ENCODE peak calls at places on chromosomes 5 and 9, in five cellular contexts. One of them, this sample, is unnamed.

GRCh38 chr5:56516936-56517521 is 283.9 kb upstream of the ANKRD55 start:
- DNase-seq in fibroblast of the aortic adventitia: no peak
- DNase-seq in activated T-helper 1 cell treated with Interleukin-2 at 50 U/mL for 16 hours: no peak
- DNase-seq in NCI-H2171 treated with DMSO at 0.1 percent for 48 hours: peak; percentile 62
- DNase-seq in AG09309: no peak
- DNase-seq in this sample: no peak

GRCh38 chr5:169494383-169495251 is 89.0 kb upstream of the SPDL1 start:
- DNase-seq in fibroblast of the aortic adventitia: peak; percentile 25
- DNase-seq in NCI-H2171 treated with DMSO at 0.1 percent for 48 hours: no peak
- DNase-seq in activated T-helper 1 cell treated with Interleukin-2 at 50 U/mL for 16 hours: no peak
- DNase-seq in AG09309: no peak
- DNase-seq in this sample: no peak

GRCh38 chr5:821504-821903 is 29.3 kb downstream of the ZDHHC11 start:
- DNase-seq in activated T-helper 1 cell treated with Interleukin-2 at 50 U/mL for 16 hours: no peak
- DNase-seq in NCI-H2171 treated with DMSO at 0.1 percent for 48 hours: peak; percentile 24
- DNase-seq in AG09309: no peak
- DNase-seq in fibroblast of the aortic adventitia: no peak
- DNase-seq in this sample: no peak

GRCh38 chr9:33125871-33126822 is 41.0 kb downstream of the B4GALT1 start:
- DNase-seq in NCI-H2171 treated with DMSO at 0.1 percent for 48 hours: no peak
- DNase-seq in fibroblast of the aortic adventitia: peak; percentile 63
- DNase-seq in activated T-helper 1 cell treated with Interleukin-2 at 50 U/mL for 16 hours: no peak
- DNase-seq in AG09309: no peak
- DNase-seq in this sample: no peak

GRCh38 chr9:76404401-76404800 is 10.2 kb upstream of the RFK start:
- DNase-seq in activated T-helper 1 cell treated with Interleukin-2 at 50 U/mL for 16 hours: no peak
- DNase-seq in NCI-H2171 treated with DMSO at 0.1 percent for 48 hours: no peak
- DNase-seq in AG09309: no peak
- DNase-seq in fibroblast of the aortic adventitia: no peak
- DNase-seq in this sample: no peak

GRCh38 chr9:122446819-122447484 is 30.8 kb downstream of the OR1J1 start:
- DNase-seq in AG09309: no peak
- DNase-seq in NCI-H2171 treated with DMSO at 0.1 percent for 48 hours: no peak
- DNase-seq in fibroblast of the aortic adventitia: peak; percentile 98
- DNase-seq in activated T-helper 1 cell treated with Interleukin-2 at 50 U/mL for 16 hours: no peak
- DNase-seq in this sample: no peak

GRCh38 chr9:133649194-133649593 is 13.0 kb downstream of the DBH start:
- DNase-seq in AG09309: no peak
- DNase-seq in fibroblast of the aortic adventitia: no peak
- DNase-seq in NCI-H2171 treated with DMSO at 0.1 percent for 48 hours: no peak
- DNase-seq in activated T-helper 1 cell treated with Interleukin-2 at 50 U/mL for 16 hours: no peak
- DNase-seq in this sample: no peak

GRCh38 chr5:95984287-95984938 is 22.8 kb upstream of the ELL2 start:
- DNase-seq in fibroblast of the aortic adventitia: peak; percentile 48
- DNase-seq in AG09309: no peak
- DNase-seq in activated T-helper 1 cell treated with Interleukin-2 at 50 U/mL for 16 hours: no peak
- DNase-seq in NCI-H2171 treated with DMSO at 0.1 percent for 48 hours: no peak
- DNase-seq in this sample: no peak

GRCh38 chr5:108798866-108799265 is 51.2 kb downstream of the FER start:
- DNase-seq in fibroblast of the aortic adventitia: no peak
- DNase-seq in AG09309: no peak
- DNase-seq in NCI-H2171 treated with DMSO at 0.1 percent for 48 hours: no peak
- DNase-seq in activated T-helper 1 cell treated with Interleukin-2 at 50 U/mL for 16 hours: no peak
- DNase-seq in this sample: no peak

GRCh38 chr9:136886610-136887597 is 588 bp downstream of the TRAF2 start:
- DNase-seq in NCI-H2171 treated with DMSO at 0.1 percent for 48 hours: no peak
- DNase-seq in activated T-helper 1 cell treated with Interleukin-2 at 50 U/mL for 16 hours: no peak
- DNase-seq in fibroblast of the aortic adventitia: peak; percentile 20
- DNase-seq in AG09309: no peak
- DNase-seq in this sample: peak; percentile 71

GRCh38 chr9:16267336-16268036 is 603.0 kb downstream of the BNC2 start:
- DNase-seq in AG09309: no peak
- DNase-seq in NCI-H2171 treated with DMSO at 0.1 percent for 48 hours: no peak
- DNase-seq in activated T-helper 1 cell treated with Interleukin-2 at 50 U/mL for 16 hours: no peak
- DNase-seq in fibroblast of the aortic adventitia: peak; percentile 61
- DNase-seq in this sample: no peak

GRCh38 chr9:16106211-16106610 is 553.4 kb downstream of the CCDC171 start:
- DNase-seq in NCI-H2171 treated with DMSO at 0.1 percent for 48 hours: no peak
- DNase-seq in fibroblast of the aortic adventitia: no peak
- DNase-seq in AG09309: no peak
- DNase-seq in activated T-helper 1 cell treated with Interleukin-2 at 50 U/mL for 16 hours: no peak
- DNase-seq in this sample: no peak

GRCh38 chr5:10377081-10377480 is 23.6 kb downstream of the MARCHF6 start:
- DNase-seq in fibroblast of the aortic adventitia: no peak
- DNase-seq in AG09309: no peak
- DNase-seq in activated T-helper 1 cell treated with Interleukin-2 at 50 U/mL for 16 hours: no peak
- DNase-seq in NCI-H2171 treated with DMSO at 0.1 percent for 48 hours: no peak
- DNase-seq in this sample: no peak

GRCh38 chr5:149140197-149141002 is 893 bp upstream of the ABLIM3 start:
- DNase-seq in fibroblast of the aortic adventitia: no peak
- DNase-seq in activated T-helper 1 cell treated with Interleukin-2 at 50 U/mL for 16 hours: no peak
- DNase-seq in NCI-H2171 treated with DMSO at 0.1 percent for 48 hours: no peak
- DNase-seq in AG09309: no peak
- DNase-seq in this sample: no peak

GRCh38 chr9:20594521-20594920 is 27.8 kb downstream of the MLLT3 start:
- DNase-seq in AG09309: no peak
- DNase-seq in fibroblast of the aortic adventitia: peak; percentile 39
- DNase-seq in activated T-helper 1 cell treated with Interleukin-2 at 50 U/mL for 16 hours: no peak
- DNase-seq in NCI-H2171 treated with DMSO at 0.1 percent for 48 hours: no peak
- DNase-seq in this sample: no peak

GRCh38 chr5:68371607-68372006 is 156.1 kb downstream of the PIK3R1 start:
- DNase-seq in NCI-H2171 treated with DMSO at 0.1 percent for 48 hours: no peak
- DNase-seq in AG09309: no peak
- DNase-seq in fibroblast of the aortic adventitia: no peak
- DNase-seq in activated T-helper 1 cell treated with Interleukin-2 at 50 U/mL for 16 hours: no peak
- DNase-seq in this sample: no peak

GRCh38 chr5:124176692-124177091 is 569.7 kb downstream of the ZNF608 start:
- DNase-seq in NCI-H2171 treated with DMSO at 0.1 percent for 48 hours: peak; percentile 84
- DNase-seq in activated T-helper 1 cell treated with Interleukin-2 at 50 U/mL for 16 hours: no peak
- DNase-seq in AG09309: no peak
- DNase-seq in fibroblast of the aortic adventitia: no peak
- DNase-seq in this sample: no peak

GRCh38 chr5:14849516-14850294 is 21.9 kb downstream of the ANKH start:
- DNase-seq in fibroblast of the aortic adventitia: no peak
- DNase-seq in activated T-helper 1 cell treated with Interleukin-2 at 50 U/mL for 16 hours: no peak
- DNase-seq in AG09309: no peak
- DNase-seq in NCI-H2171 treated with DMSO at 0.1 percent for 48 hours: no peak
- DNase-seq in this sample: no peak

GRCh38 chr5:132830436-132831094 is at the start of gene SHROOM1:
- DNase-seq in NCI-H2171 treated with DMSO at 0.1 percent for 48 hours: no peak
- DNase-seq in AG09309: no peak
- DNase-seq in activated T-helper 1 cell treated with Interleukin-2 at 50 U/mL for 16 hours: no peak
- DNase-seq in fibroblast of the aortic adventitia: peak; percentile 25
- DNase-seq in this sample: no peak

GRCh38 chr9:125985998-125986655 is 239.0 kb downstream of the PBX3 start:
- DNase-seq in fibroblast of the aortic adventitia: no peak
- DNase-seq in AG09309: no peak
- DNase-seq in activated T-helper 1 cell treated with Interleukin-2 at 50 U/mL for 16 hours: no peak
- DNase-seq in NCI-H2171 treated with DMSO at 0.1 percent for 48 hours: no peak
- DNase-seq in this sample: no peak

GRCh38 chr5:171596391-171596878 is 177.0 kb downstream of the FGF18 start:
- DNase-seq in fibroblast of the aortic adventitia: peak; percentile 97
- DNase-seq in activated T-helper 1 cell treated with Interleukin-2 at 50 U/mL for 16 hours: no peak
- DNase-seq in NCI-H2171 treated with DMSO at 0.1 percent for 48 hours: no peak
- DNase-seq in AG09309: no peak
- DNase-seq in this sample: no peak

GRCh38 chr5:33756481-33756880 is 135.3 kb downstream of the ADAMTS12 start:
- DNase-seq in AG09309: no peak
- DNase-seq in fibroblast of the aortic adventitia: no peak
- DNase-seq in NCI-H2171 treated with DMSO at 0.1 percent for 48 hours: no peak
- DNase-seq in activated T-helper 1 cell treated with Interleukin-2 at 50 U/mL for 16 hours: no peak
- DNase-seq in this sample: no peak

GRCh38 chr5:37090123-37090726 is 159.0 kb downstream of the CPLANE1 start:
- DNase-seq in NCI-H2171 treated with DMSO at 0.1 percent for 48 hours: no peak
- DNase-seq in activated T-helper 1 cell treated with Interleukin-2 at 50 U/mL for 16 hours: no peak
- DNase-seq in AG09309: no peak
- DNase-seq in fibroblast of the aortic adventitia: peak; percentile 9
- DNase-seq in this sample: no peak

GRCh38 chr5:52648726-52649125 is 139.0 kb upstream of the ITGA1 start:
- DNase-seq in NCI-H2171 treated with DMSO at 0.1 percent for 48 hours: no peak
- DNase-seq in fibroblast of the aortic adventitia: no peak
- DNase-seq in AG09309: no peak
- DNase-seq in activated T-helper 1 cell treated with Interleukin-2 at 50 U/mL for 16 hours: no peak
- DNase-seq in this sample: no peak

GRCh38 chr5:117110548-117110947 is 535.9 kb upstream of the SEMA6A start:
- DNase-seq in activated T-helper 1 cell treated with Interleukin-2 at 50 U/mL for 16 hours: no peak
- DNase-seq in AG09309: no peak
- DNase-seq in NCI-H2171 treated with DMSO at 0.1 percent for 48 hours: no peak
- DNase-seq in fibroblast of the aortic adventitia: no peak
- DNase-seq in this sample: no peak

GRCh38 chr5:9361835-9362234 is 184.0 kb downstream of the SEMA5A start:
- DNase-seq in AG09309: no peak
- DNase-seq in fibroblast of the aortic adventitia: peak; percentile 51
- DNase-seq in NCI-H2171 treated with DMSO at 0.1 percent for 48 hours: peak; percentile 45
- DNase-seq in activated T-helper 1 cell treated with Interleukin-2 at 50 U/mL for 16 hours: no peak
- DNase-seq in this sample: no peak

GRCh38 chr9:94801685-94802084 is 75.2 kb downstream of the AOPEP start:
- DNase-seq in NCI-H2171 treated with DMSO at 0.1 percent for 48 hours: no peak
- DNase-seq in AG09309: no peak
- DNase-seq in activated T-helper 1 cell treated with Interleukin-2 at 50 U/mL for 16 hours: no peak
- DNase-seq in fibroblast of the aortic adventitia: peak; percentile 37
- DNase-seq in this sample: no peak

GRCh38 chr9:122346478-122347347 is 24.1 kb upstream of the PTGS1 start:
- DNase-seq in activated T-helper 1 cell treated with Interleukin-2 at 50 U/mL for 16 hours: no peak
- DNase-seq in NCI-H2171 treated with DMSO at 0.1 percent for 48 hours: no peak
- DNase-seq in AG09309: no peak
- DNase-seq in fibroblast of the aortic adventitia: no peak
- DNase-seq in this sample: peak; percentile 4

GRCh38 chr9:78893758-78894157 is 596.8 kb downstream of the PSAT1 start:
- DNase-seq in NCI-H2171 treated with DMSO at 0.1 percent for 48 hours: no peak
- DNase-seq in AG09309: no peak
- DNase-seq in activated T-helper 1 cell treated with Interleukin-2 at 50 U/mL for 16 hours: no peak
- DNase-seq in fibroblast of the aortic adventitia: no peak
- DNase-seq in this sample: no peak

GRCh38 chr5:10635861-10636350 is 72.0 kb downstream of the ANKRD33B start:
- DNase-seq in fibroblast of the aortic adventitia: no peak
- DNase-seq in NCI-H2171 treated with DMSO at 0.1 percent for 48 hours: no peak
- DNase-seq in activated T-helper 1 cell treated with Interleukin-2 at 50 U/mL for 16 hours: no peak
- DNase-seq in AG09309: no peak
- DNase-seq in this sample: no peak

GRCh38 chr5:117424559-117424958 is 849.9 kb upstream of the SEMA6A start:
- DNase-seq in fibroblast of the aortic adventitia: no peak
- DNase-seq in AG09309: no peak
- DNase-seq in activated T-helper 1 cell treated with Interleukin-2 at 50 U/mL for 16 hours: no peak
- DNase-seq in NCI-H2171 treated with DMSO at 0.1 percent for 48 hours: no peak
- DNase-seq in this sample: no peak

GRCh38 chr9:92663126-92663525 is 6.8 kb downstream of the IPPK start:
- DNase-seq in NCI-H2171 treated with DMSO at 0.1 percent for 48 hours: no peak
- DNase-seq in fibroblast of the aortic adventitia: no peak
- DNase-seq in AG09309: no peak
- DNase-seq in activated T-helper 1 cell treated with Interleukin-2 at 50 U/mL for 16 hours: no peak
- DNase-seq in this sample: no peak

GRCh38 chr5:147887925-147888324 is 9.4 kb downstream of the SCGB3A2 start:
- DNase-seq in fibroblast of the aortic adventitia: peak; percentile 47
- DNase-seq in activated T-helper 1 cell treated with Interleukin-2 at 50 U/mL for 16 hours: no peak
- DNase-seq in AG09309: no peak
- DNase-seq in NCI-H2171 treated with DMSO at 0.1 percent for 48 hours: no peak
- DNase-seq in this sample: no peak

GRCh38 chr5:173583384-173583783 is 33.1 kb downstream of the BOD1 start:
- DNase-seq in activated T-helper 1 cell treated with Interleukin-2 at 50 U/mL for 16 hours: no peak
- DNase-seq in NCI-H2171 treated with DMSO at 0.1 percent for 48 hours: no peak
- DNase-seq in AG09309: no peak
- DNase-seq in fibroblast of the aortic adventitia: no peak
- DNase-seq in this sample: no peak

GRCh38 chr5:171477666-171478065 is 58.2 kb downstream of the FGF18 start:
- DNase-seq in NCI-H2171 treated with DMSO at 0.1 percent for 48 hours: no peak
- DNase-seq in AG09309: no peak
- DNase-seq in fibroblast of the aortic adventitia: no peak
- DNase-seq in activated T-helper 1 cell treated with Interleukin-2 at 50 U/mL for 16 hours: no peak
- DNase-seq in this sample: no peak

GRCh38 chr9:70013598-70014196 is 30.0 kb upstream of the MAMDC2 start:
- DNase-seq in activated T-helper 1 cell treated with Interleukin-2 at 50 U/mL for 16 hours: no peak
- DNase-seq in AG09309: no peak
- DNase-seq in NCI-H2171 treated with DMSO at 0.1 percent for 48 hours: peak; percentile 73
- DNase-seq in fibroblast of the aortic adventitia: peak; percentile 98
- DNase-seq in this sample: no peak

GRCh38 chr9:116141864-116142561 is 11.6 kb upstream of the PAPPA start:
- DNase-seq in AG09309: no peak
- DNase-seq in NCI-H2171 treated with DMSO at 0.1 percent for 48 hours: no peak
- DNase-seq in fibroblast of the aortic adventitia: peak; percentile 77
- DNase-seq in activated T-helper 1 cell treated with Interleukin-2 at 50 U/mL for 16 hours: no peak
- DNase-seq in this sample: no peak

GRCh38 chr9:122780026-122780425 is 8.7 kb upstream of the OR5C1 start:
- DNase-seq in activated T-helper 1 cell treated with Interleukin-2 at 50 U/mL for 16 hours: no peak
- DNase-seq in AG09309: no peak
- DNase-seq in fibroblast of the aortic adventitia: no peak
- DNase-seq in NCI-H2171 treated with DMSO at 0.1 percent for 48 hours: no peak
- DNase-seq in this sample: no peak

GRCh38 chr5:31502506-31502905 is 29.4 kb downstream of the DROSHA start:
- DNase-seq in NCI-H2171 treated with DMSO at 0.1 percent for 48 hours: peak; percentile 3
- DNase-seq in activated T-helper 1 cell treated with Interleukin-2 at 50 U/mL for 16 hours: no peak
- DNase-seq in fibroblast of the aortic adventitia: peak; percentile 6
- DNase-seq in AG09309: no peak
- DNase-seq in this sample: no peak

GRCh38 chr5:172441262-172441751 is 13.0 kb downstream of the SH3PXD2B start:
- DNase-seq in fibroblast of the aortic adventitia: peak; percentile 68
- DNase-seq in activated T-helper 1 cell treated with Interleukin-2 at 50 U/mL for 16 hours: no peak
- DNase-seq in NCI-H2171 treated with DMSO at 0.1 percent for 48 hours: no peak
- DNase-seq in AG09309: no peak
- DNase-seq in this sample: no peak

This sample was measured in T-helper 22 cell.